ENCODE peak calls at places on chromosomes 12 and 14, in six cellular contexts. Z is Ammon's horn; V is activated CD4-positive, alpha-beta T cell treated with anti-CD3 and anti-CD28 coated beads, Interleukin-2, amount 50 U/mL, for 1 hour; N is hepatic stellate cell; P is upper lobe of right lung; T is kidney tubule cell. B is an unnamed sample.

GRCh38 chr12:12467222-12467621 is 95.4 kb downstream of the DUSP16 start:
- DNase-seq in Z (peak), V (peak), N (no peak), P (no peak), T (no peak), B (peak)

GRCh38 chr14:89507926-89508460 is 91.0 kb upstream of the FOXN3 start:
- DNase-seq in Z (no peak), V (no peak), N (peak), P (no peak), T (peak), B (no peak)

GRCh38 chr12:3592856-3593625 is 102.0 kb downstream of the PRMT8 start:
- DNase-seq in Z (no peak), V (no peak), N (no peak), P (peak), T (no peak), B (no peak)

GRCh38 chr14:51846631-51847488 is 13.6 kb upstream of the GNG2 start:
- DNase-seq in Z (peak), V (peak), N (peak), P (peak), T (peak), B (peak)

GRCh38 chr12:52029686-52030085 is 21.6 kb upstream of the NR4A1 start:
- DNase-seq in Z (peak), V (no peak), N (peak), P (no peak), T (peak), B (no peak)

GRCh38 chr14:91919814-91920213 is 27.7 kb downstream of the FBLN5 start:
- DNase-seq in Z (no peak), V (no peak), N (peak), P (no peak), T (no peak), B (no peak)

GRCh38 chr14:83842536-83842935 is 1687.4 kb upstream of the FLRT2 start:
- DNase-seq in Z (no peak), V (no peak), N (no peak), P (no peak), T (no peak), B (no peak)

GRCh38 chr12:12081836-12082497 is 11.2 kb downstream of the BCL2L14 start:
- DNase-seq in Z (peak), V (no peak), N (peak), P (no peak), T (peak), B (no peak)

GRCh38 chr14:105944632-105945610 is 418.5 kb downstream of the TMEM121 start:
- DNase-seq in Z (peak), V (peak), N (no peak), P (peak), T (peak), B (peak)

GRCh38 chr12:32821293-32822089 is 65.8 kb upstream of the YARS2 start:
- DNase-seq in Z (no peak), V (no peak), N (no peak), P (no peak), T (peak), B (no peak)

GRCh38 chr14:40394634-40395340 is 962.6 kb upstream of the FBXO33 start:
- DNase-seq in Z (no peak), V (no peak), N (no peak), P (no peak), T (peak), B (no peak)